ENCODE peak calls at places on chromosomes 13 and 19, in five cellular contexts. T, D, V, Y and W are unnamed samples. For H3K27me3, the result is how much of the 10 kb centered on the place peaks cover.

GRCh38 chr13:52809310-52809769 is 39.1 kb downstream of the PCDH8 start:
- DNase-seq in V (no peak), T (peak), D (peak), Y (peak), W (peak)

GRCh38 chr13:91017031-91017668 is 330.3 kb upstream of the MIR17HG start:
- DNase-seq in Y (peak), V (no peak), T (peak), D (no peak), W (no peak)

GRCh38 chr19:32824906-32825608 is 44.5 kb downstream of the SLC7A9 start:
- DNase-seq in Y (peak), D (no peak), V (no peak), T (no peak), W (no peak)

GRCh38 chr13:32802159-32802558 is 214.1 kb upstream of the KL start:
- DNase-seq in Y (no peak), D (no peak), V (no peak), T (no peak), W (no peak)

GRCh38 chr19:15563325-15563794 is 51.7 kb upstream of the CYP4F8 start:
- DNase-seq in Y (no peak), V (no peak), D (peak), T (no peak), W (no peak)

GRCh38 chr19:48489608-48490216 is 20.5 kb downstream of the CYTH2 start:
- DNase-seq in V (peak), T (peak), D (peak), Y (peak), W (peak)

GRCh38 chr13:59354665-59355064 is 809.1 kb downstream of the DIAPH3 start:
- DNase-seq in T (no peak), D (no peak), V (no peak), Y (no peak), W (no peak)

GRCh38 chr13:31891472-31891871 is 140.1 kb upstream of the FRY start:
- DNase-seq in T (no peak), D (no peak), Y (no peak), V (no peak), W (no peak)

GRCh38 chr19:38975861-38976271 is 324 bp upstream of the FBXO17 start:
- DNase-seq in V (no peak), D (no peak), T (peak), Y (peak), W (no peak)

GRCh38 chr19:3387645-3388589 is 21.5 kb downstream of the NFIC start:
- DNase-seq in Y (no peak), V (no peak), T (no peak), D (peak), W (peak)

GRCh38 chr13:86082116-86082515 is 282.9 kb upstream of the SLITRK6 start:
- DNase-seq in T (no peak), V (no peak), D (no peak), Y (no peak), W (no peak)

GRCh38 chr19:13404236-13404635 is 102.0 kb downstream of the CACNA1A start:
- DNase-seq in Y (no peak), T (no peak), D (no peak), V (no peak), W (no peak)

DNA sequence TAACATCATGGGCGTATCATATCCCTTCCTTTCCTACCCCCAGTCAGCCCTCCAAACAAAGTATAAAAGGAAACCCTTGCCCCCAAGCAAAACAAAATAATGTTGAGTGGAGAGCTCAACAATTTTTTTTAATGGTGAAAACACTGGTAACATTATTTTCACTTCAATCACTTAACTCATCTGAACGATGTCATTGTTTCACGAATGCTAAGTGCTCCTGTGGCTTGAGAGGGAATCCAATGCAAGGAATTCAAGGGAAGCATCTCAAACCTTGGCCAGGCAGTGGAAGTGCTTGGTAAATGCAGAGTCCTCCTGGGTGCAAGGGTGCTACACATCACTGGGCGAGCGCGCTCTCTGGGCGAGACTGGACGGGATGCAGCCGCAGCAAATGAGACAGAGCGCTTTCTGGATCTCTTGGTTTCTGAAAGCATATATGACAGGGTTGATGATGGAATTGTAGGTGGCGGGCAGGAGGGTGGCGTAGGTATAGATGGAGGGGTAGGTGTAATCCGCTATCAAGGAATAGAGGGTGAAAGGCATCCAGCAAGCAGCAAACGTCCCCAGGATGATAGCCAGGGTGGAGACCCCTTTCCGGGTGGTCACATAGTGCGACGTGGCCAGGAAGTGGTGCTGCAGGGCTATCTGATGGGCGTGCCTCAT is 2.0 kb downstream of the GPR12 start:
- DNase-seq in Y (no peak), D (no peak), T (no peak), V (no peak), W (no peak)
- H3K27me3 ChIP-seq in Y (half or more), D (half or more), T (under half), V (under half), W (under half)

GRCh38 chr19:40220674-40221073 is 2.5 kb upstream of the TTC9B start:
- DNase-seq in T (no peak), Y (no peak), V (no peak), D (no peak), W (no peak)

GRCh38 chr19:40224342-40225148 is 1.9 kb downstream of the CCNP start:
- DNase-seq in V (no peak), D (no peak), T (no peak), Y (no peak), W (no peak)

GRCh38 chr19:40219721-40220276 is 1.6 kb upstream of the TTC9B start:
- DNase-seq in D (no peak), V (no peak), T (peak), Y (no peak), W (no peak)

GRCh38 chr19:40223135-40223822 is 3.2 kb downstream of the CCNP start:
- DNase-seq in T (no peak), D (no peak), V (no peak), Y (peak), W (no peak)

DNA sequence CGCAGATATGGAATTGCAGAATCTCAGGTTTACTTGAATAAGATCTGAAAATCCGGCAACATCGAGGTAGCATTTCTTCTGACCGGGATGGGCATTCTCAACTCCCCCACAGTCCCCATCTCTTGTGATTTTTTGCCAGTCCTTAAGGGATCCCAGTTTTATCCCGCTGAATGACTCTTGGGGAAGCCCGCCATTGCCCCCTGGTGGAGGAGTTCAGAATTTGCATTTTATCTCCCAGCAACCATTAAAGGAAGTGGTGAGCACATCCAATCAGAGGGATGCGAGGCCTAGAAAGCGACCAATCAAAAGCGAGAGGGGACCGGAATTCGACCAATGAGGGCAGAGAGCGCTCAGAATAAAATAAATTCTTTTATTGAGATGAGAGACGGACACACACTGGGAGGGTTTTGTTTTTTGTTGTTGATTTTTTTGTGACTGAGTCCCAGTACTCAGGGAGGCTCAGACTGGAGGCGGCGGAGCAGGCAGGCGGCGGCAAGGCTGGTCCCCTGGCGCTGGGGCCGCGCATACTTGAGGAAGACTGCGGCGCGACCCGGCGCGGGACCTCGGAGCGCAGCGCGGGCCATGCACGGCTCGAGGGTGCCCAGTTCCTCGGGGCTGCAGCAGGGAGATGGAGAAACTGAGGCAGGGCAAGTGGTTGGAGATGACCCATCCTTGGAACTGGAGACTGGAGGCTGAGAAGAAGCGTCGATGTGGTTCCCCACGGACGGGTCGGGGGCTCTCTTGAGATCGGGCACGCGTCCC is 3.9 kb upstream of the TTC9B start:
- DNase-seq in T (peak), D (peak), Y (peak), V (peak), W (peak)
- H3K27me3 ChIP-seq in T (under half), D (half or more), Y (half or more), V (under half), W (half or more)

GRCh38 chr19:54281008-54281728 is at the start of gene LILRB2:
- DNase-seq in V (no peak), D (no peak), Y (no peak), T (no peak), W (no peak)

GRCh38 chr19:54275951-54276350 is 5.0 kb downstream of the LILRB2 start:
- DNase-seq in D (no peak), Y (no peak), V (no peak), T (no peak), W (no peak)

GRCh38 chr19:54273811-54274210 is 7.1 kb downstream of the LILRB2 start:
- DNase-seq in T (no peak), V (no peak), D (no peak), Y (no peak), W (no peak)

GRCh38 chr19:54282706-54283105 is 1.8 kb upstream of the LILRB2 start:
- DNase-seq in V (no peak), T (no peak), D (no peak), Y (no peak), W (no peak)

DNA sequence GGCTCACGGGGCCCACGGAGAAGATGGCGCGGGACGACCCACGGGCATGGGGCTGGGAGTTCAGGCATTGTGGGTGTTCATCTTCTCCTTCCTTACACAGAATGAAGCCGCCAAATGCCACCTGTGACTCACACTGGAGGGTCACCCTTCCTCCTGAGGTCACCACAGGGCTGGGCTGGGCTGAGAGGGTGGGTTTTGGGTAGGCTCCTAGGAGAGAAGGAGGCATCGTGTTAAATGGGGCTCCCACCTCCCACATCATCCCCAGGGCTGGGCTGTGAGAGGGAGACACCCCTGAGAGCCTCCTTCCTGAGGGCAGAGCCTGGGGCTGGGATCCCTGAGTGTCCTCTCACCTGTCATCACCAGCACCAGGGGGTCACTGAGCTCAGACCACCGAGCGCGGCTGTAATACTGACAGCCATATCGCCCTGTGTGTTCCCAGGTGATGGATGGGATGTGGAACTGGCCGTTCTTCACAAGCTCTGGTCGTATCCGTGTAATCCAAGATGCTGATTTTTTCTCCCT is 1.4 kb downstream of the LILRB2 start:
- DNase-seq in D (no peak), V (no peak), T (no peak), Y (no peak), W (no peak)
- H3K27me3 ChIP-seq in D (under half), V (under half), T (under half), Y (under half), W (under half)

GRCh38 chr19:55231391-55232283 is 3.1 kb upstream of the TMEM86B start:
- DNase-seq in T (no peak), D (no peak), V (no peak), Y (no peak), W (peak)

GRCh38 chr19:55230329-55230728 is 1.8 kb upstream of the TMEM86B start:
- DNase-seq in Y (no peak), D (no peak), V (no peak), T (no peak), W (peak)

GRCh38 chr19:55232284-55232597 is 3.7 kb upstream of the TMEM86B start:
- DNase-seq in D (no peak), T (no peak), Y (no peak), V (no peak), W (no peak)

GRCh38 chr19:55229789-55230182 is 1.2 kb upstream of the TMEM86B start:
- DNase-seq in D (no peak), T (no peak), Y (no peak), V (no peak), W (no peak)

GRCh38 chr19:55230780-55231179 is 2.2 kb upstream of the TMEM86B start:
- DNase-seq in T (no peak), V (no peak), D (no peak), Y (no peak), W (no peak)
- H3K27me3 ChIP-seq in T (under half), V (under half), D (under half), Y (under half), W (under half)

GRCh38 chr13:44030615-44031014 is 150.9 kb downstream of the LACC1 start:
- DNase-seq in V (no peak), Y (no peak), T (no peak), D (no peak), W (no peak)
- H3K27me3 ChIP-seq in V (under half), Y (under half), T (under half), D (under half), W (under half)

DNA sequence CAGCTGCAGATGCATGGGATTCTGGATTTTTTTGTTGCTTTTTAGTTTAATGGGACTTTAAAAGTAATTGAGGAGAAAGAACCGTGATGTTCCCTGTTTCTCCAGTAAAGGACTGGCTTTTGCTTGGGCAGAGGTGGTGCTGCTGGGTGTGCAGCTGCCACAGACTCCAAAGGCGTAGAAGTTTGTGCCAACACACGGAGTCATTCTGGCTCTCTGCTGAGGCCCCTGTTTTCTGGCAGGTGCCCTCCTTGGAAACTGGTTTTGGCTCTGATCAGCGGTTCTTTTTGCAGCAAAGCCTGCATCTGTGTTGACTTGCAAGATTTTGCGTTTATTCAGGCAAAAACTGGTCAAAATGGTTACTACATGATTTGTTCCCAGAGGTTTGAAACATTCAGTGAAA is 16.0 kb upstream of the QTRT1 start:
- DNase-seq in D (no peak), V (no peak), Y (no peak), T (no peak), W (no peak)
- H3K27me3 ChIP-seq in D (under half), V (under half), Y (under half), T (under half), W (under half)

GRCh38 chr13:113113846-113114271 is 8.3 kb downstream of the F7 start:
- DNase-seq in D (no peak), V (no peak), Y (no peak), T (no peak), W (peak)

GRCh38 chr13:113116871-113117271 is 5.7 kb upstream of the F10 start:
- DNase-seq in T (no peak), V (no peak), Y (no peak), D (no peak), W (no peak)

GRCh38 chr13:113116206-113116800 is 6.3 kb upstream of the F10 start:
- DNase-seq in T (no peak), D (no peak), V (no peak), Y (no peak), W (no peak)

GRCh38 chr13:113114511-113115362 is 7.9 kb upstream of the F10 start:
- DNase-seq in Y (no peak), V (no peak), D (no peak), T (no peak), W (peak)

DNA sequence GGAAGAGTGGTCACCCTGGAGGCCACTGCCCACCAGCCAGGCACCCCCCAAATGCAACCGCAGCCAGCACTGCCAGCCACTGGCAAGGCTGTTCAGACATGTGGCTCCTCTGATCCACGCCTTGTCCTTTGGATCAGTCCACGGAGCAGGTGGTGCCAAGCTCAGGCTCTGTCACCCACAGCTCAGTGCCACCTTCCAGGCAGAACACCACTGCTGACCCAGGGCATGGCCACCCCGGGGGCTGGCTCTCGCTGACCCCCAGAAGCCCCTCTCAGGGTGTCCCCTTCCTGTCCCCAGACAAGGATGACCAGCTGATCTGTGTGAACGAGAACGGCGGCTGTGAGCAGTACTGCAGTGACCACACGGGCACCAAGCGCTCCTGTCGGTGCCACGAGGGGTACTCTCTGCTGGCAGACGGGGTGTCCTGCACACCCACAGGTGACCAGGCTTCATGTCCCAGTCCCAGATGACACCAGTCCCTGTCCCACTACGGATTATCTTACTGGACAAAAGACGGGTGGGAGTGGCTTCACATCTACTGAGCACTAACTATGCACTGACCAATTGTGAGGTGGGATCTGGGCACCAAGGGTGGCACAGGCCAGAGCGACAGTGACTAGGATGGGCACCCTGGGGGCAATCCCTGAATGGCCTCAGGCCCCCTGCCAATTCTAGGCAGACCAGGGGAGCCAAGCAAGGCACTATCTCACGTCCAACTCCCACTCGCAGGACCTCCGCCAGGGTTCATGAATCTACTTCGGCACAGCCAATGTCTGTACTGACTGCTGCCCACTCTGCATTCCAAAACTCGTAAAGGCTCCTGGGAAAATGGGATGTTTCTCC is 7.0 kb upstream of the F10 start:
- DNase-seq in Y (no peak), V (peak), D (no peak), T (no peak), W (no peak)
- H3K27me3 ChIP-seq in Y (under half), V (under half), D (under half), T (under half), W (under half)

GRCh38 chr19:46402725-46403124 is 10.6 kb downstream of the CCDC8 start:
- DNase-seq in D (no peak), T (no peak), V (no peak), Y (no peak), W (no peak)
- H3K27me3 ChIP-seq in D (under half), T (under half), V (under half), Y (half or more), W (under half)